ENCODE peak calls at places on chromosomes 1 and 21, in nine cellular contexts. One of them, this sample, is unnamed.

GRCh38 chr21:26461500-26461899 is 111.6 kb downstream of the CYYR1 start:
- DNase-seq in foreskin fibroblast: no peak
- DNase-seq in aorta: no peak
- DNase-seq in astrocyte of the cerebellum: no peak
- DNase-seq in psoas muscle: no peak
- DNase-seq in PC-3: peak
- DNase-seq in A549: no peak
- DNase-seq in cardiac fibroblast: no peak
- DNase-seq in WERI-Rb-1: no peak
- DNase-seq in this sample: no peak

GRCh38 chr1:231046730-231047395 is 6.8 kb upstream of the FAM89A start:
- DNase-seq in foreskin fibroblast: no peak
- DNase-seq in aorta: no peak
- DNase-seq in astrocyte of the cerebellum: no peak
- DNase-seq in psoas muscle: no peak
- DNase-seq in PC-3: no peak
- DNase-seq in A549: no peak
- DNase-seq in cardiac fibroblast: no peak
- DNase-seq in WERI-Rb-1: no peak
- DNase-seq in this sample: no peak

GRCh38 chr1:205813755-205814058 is 709 bp upstream of the SLC41A1 start:
- DNase-seq in foreskin fibroblast: peak
- DNase-seq in aorta: no peak
- DNase-seq in astrocyte of the cerebellum: no peak
- DNase-seq in psoas muscle: no peak
- DNase-seq in PC-3: peak
- DNase-seq in A549: peak
- DNase-seq in cardiac fibroblast: peak
- DNase-seq in WERI-Rb-1: no peak
- DNase-seq in this sample: peak

GRCh38 chr1:204468206-204468605 is 26.4 kb downstream of the PIK3C2B start:
- DNase-seq in foreskin fibroblast: no peak
- DNase-seq in aorta: no peak
- DNase-seq in astrocyte of the cerebellum: no peak
- DNase-seq in psoas muscle: no peak
- DNase-seq in PC-3: no peak
- DNase-seq in A549: no peak
- DNase-seq in cardiac fibroblast: no peak
- DNase-seq in WERI-Rb-1: no peak
- DNase-seq in this sample: no peak

GRCh38 chr1:186880982-186881381 is 52.2 kb downstream of the PLA2G4A start:
- DNase-seq in foreskin fibroblast: no peak
- DNase-seq in aorta: no peak
- DNase-seq in astrocyte of the cerebellum: no peak
- DNase-seq in psoas muscle: no peak
- DNase-seq in PC-3: no peak
- DNase-seq in A549: no peak
- DNase-seq in cardiac fibroblast: no peak
- DNase-seq in WERI-Rb-1: no peak
- DNase-seq in this sample: no peak

GRCh38 chr1:235935506-235936224 is 69.0 kb upstream of the LYST start:
- DNase-seq in foreskin fibroblast: no peak
- DNase-seq in aorta: no peak
- DNase-seq in astrocyte of the cerebellum: no peak
- DNase-seq in psoas muscle: no peak
- DNase-seq in PC-3: no peak
- DNase-seq in A549: no peak
- DNase-seq in cardiac fibroblast: no peak
- DNase-seq in WERI-Rb-1: no peak
- DNase-seq in this sample: no peak

GRCh38 chr1:201709564-201710295 is 119.2 kb upstream of the IPO9 start:
- DNase-seq in foreskin fibroblast: peak
- DNase-seq in aorta: peak
- DNase-seq in astrocyte of the cerebellum: no peak
- DNase-seq in psoas muscle: peak
- DNase-seq in PC-3: peak
- DNase-seq in A549: peak
- DNase-seq in cardiac fibroblast: peak
- DNase-seq in WERI-Rb-1: peak
- DNase-seq in this sample: peak

GRCh38 chr1:205664399-205665108 is 15.8 kb downstream of the SLC45A3 start:
- DNase-seq in foreskin fibroblast: no peak
- DNase-seq in aorta: no peak
- DNase-seq in astrocyte of the cerebellum: no peak
- DNase-seq in psoas muscle: no peak
- DNase-seq in PC-3: peak
- DNase-seq in A549: no peak
- DNase-seq in cardiac fibroblast: no peak
- DNase-seq in WERI-Rb-1: peak
- DNase-seq in this sample: no peak

GRCh38 chr1:224427346-224427745 is 7.3 kb downstream of the WDR26 start:
- DNase-seq in foreskin fibroblast: peak
- DNase-seq in aorta: no peak
- DNase-seq in astrocyte of the cerebellum: peak
- DNase-seq in psoas muscle: no peak
- DNase-seq in PC-3: peak
- DNase-seq in A549: no peak
- DNase-seq in cardiac fibroblast: peak
- DNase-seq in WERI-Rb-1: no peak
- DNase-seq in this sample: no peak

GRCh38 chr1:156813750-156814570 is 2.7 kb downstream of the SH2D2A start:
- DNase-seq in foreskin fibroblast: peak
- DNase-seq in aorta: peak
- DNase-seq in astrocyte of the cerebellum: no peak
- DNase-seq in psoas muscle: peak
- DNase-seq in PC-3: peak
- DNase-seq in A549: peak
- DNase-seq in cardiac fibroblast: peak
- DNase-seq in WERI-Rb-1: peak
- DNase-seq in this sample: peak
- H3K4me3 ChIP-seq in foreskin fibroblast: peak
- H3K4me3 ChIP-seq in aorta: peak
- H3K4me3 ChIP-seq in astrocyte of the cerebellum: peak
- H3K4me3 ChIP-seq in psoas muscle: peak
- H3K4me3 ChIP-seq in PC-3: peak
- H3K4me3 ChIP-seq in A549: peak
- H3K4me3 ChIP-seq in cardiac fibroblast: peak
- H3K4me3 ChIP-seq in WERI-Rb-1: peak
- H3K4me3 ChIP-seq in this sample: peak

GRCh38 chr21:31158789-31159581 is 120.7 kb upstream of the KRTAP19-8 start:
- DNase-seq in foreskin fibroblast: no peak
- DNase-seq in aorta: no peak
- DNase-seq in astrocyte of the cerebellum: no peak
- DNase-seq in psoas muscle: no peak
- DNase-seq in PC-3: no peak
- DNase-seq in A549: no peak
- DNase-seq in cardiac fibroblast: peak
- DNase-seq in WERI-Rb-1: no peak
- DNase-seq in this sample: no peak
- H3K4me3 ChIP-seq in foreskin fibroblast: no peak
- H3K4me3 ChIP-seq in aorta: no peak
- H3K4me3 ChIP-seq in astrocyte of the cerebellum: no peak
- H3K4me3 ChIP-seq in psoas muscle: no peak
- H3K4me3 ChIP-seq in PC-3: no peak
- H3K4me3 ChIP-seq in A549: no peak
- H3K4me3 ChIP-seq in cardiac fibroblast: no peak
- H3K4me3 ChIP-seq in WERI-Rb-1: no peak
- H3K4me3 ChIP-seq in this sample: no peak

GRCh38 chr1:94236021-94236491 is 1.3 kb downstream of the ARHGAP29 start:
- DNase-seq in foreskin fibroblast: no peak
- DNase-seq in aorta: no peak
- DNase-seq in astrocyte of the cerebellum: peak
- DNase-seq in psoas muscle: no peak
- DNase-seq in PC-3: peak
- DNase-seq in A549: no peak
- DNase-seq in cardiac fibroblast: peak
- DNase-seq in WERI-Rb-1: no peak
- DNase-seq in this sample: no peak
- H3K4me3 ChIP-seq in foreskin fibroblast: peak
- H3K4me3 ChIP-seq in aorta: peak
- H3K4me3 ChIP-seq in astrocyte of the cerebellum: peak
- H3K4me3 ChIP-seq in psoas muscle: peak
- H3K4me3 ChIP-seq in PC-3: peak
- H3K4me3 ChIP-seq in A549: peak
- H3K4me3 ChIP-seq in cardiac fibroblast: peak
- H3K4me3 ChIP-seq in WERI-Rb-1: no peak
- H3K4me3 ChIP-seq in this sample: no peak

DNA sequence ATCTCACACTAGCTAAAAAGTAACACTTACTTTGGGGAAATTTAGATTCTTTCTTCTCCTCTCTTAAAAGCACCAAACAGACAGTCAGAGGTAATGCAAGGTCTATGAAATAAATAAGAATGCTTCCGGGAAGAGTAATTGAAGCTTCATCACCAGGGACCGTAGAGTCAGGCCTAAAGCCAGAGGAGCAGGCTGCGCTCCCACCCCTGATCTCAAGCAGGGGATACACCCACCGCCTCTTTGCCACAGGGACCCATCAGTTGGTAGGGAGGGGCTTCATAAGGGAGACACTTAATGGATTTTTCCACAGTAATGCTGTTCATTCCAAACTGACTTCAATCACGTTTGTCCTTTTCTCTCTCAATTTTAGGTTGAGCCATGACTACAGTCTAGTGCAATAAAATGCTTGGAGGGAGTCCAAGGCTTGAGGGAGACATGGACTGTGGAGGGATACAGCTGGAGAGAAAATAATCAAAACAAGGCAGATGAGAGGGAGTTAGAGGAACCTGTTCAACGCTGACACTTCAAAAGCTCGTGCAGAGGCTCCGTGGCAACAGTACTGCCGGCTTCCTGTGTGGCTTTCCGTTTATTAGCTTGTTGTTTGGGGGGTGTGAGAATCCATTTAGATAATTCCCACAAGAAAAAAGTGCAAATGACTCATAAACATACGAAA is 111.5 kb downstream of the SEC16B start:
- DNase-seq in foreskin fibroblast: peak
- DNase-seq in aorta: no peak
- DNase-seq in astrocyte of the cerebellum: no peak
- DNase-seq in psoas muscle: no peak
- DNase-seq in PC-3: no peak
- DNase-seq in A549: no peak
- DNase-seq in cardiac fibroblast: peak
- DNase-seq in WERI-Rb-1: no peak
- DNase-seq in this sample: no peak
- H3K4me3 ChIP-seq in foreskin fibroblast: no peak
- H3K4me3 ChIP-seq in aorta: no peak
- H3K4me3 ChIP-seq in astrocyte of the cerebellum: no peak
- H3K4me3 ChIP-seq in psoas muscle: no peak
- H3K4me3 ChIP-seq in PC-3: no peak
- H3K4me3 ChIP-seq in A549: no peak
- H3K4me3 ChIP-seq in cardiac fibroblast: no peak
- H3K4me3 ChIP-seq in WERI-Rb-1: no peak
- H3K4me3 ChIP-seq in this sample: no peak

DNA sequence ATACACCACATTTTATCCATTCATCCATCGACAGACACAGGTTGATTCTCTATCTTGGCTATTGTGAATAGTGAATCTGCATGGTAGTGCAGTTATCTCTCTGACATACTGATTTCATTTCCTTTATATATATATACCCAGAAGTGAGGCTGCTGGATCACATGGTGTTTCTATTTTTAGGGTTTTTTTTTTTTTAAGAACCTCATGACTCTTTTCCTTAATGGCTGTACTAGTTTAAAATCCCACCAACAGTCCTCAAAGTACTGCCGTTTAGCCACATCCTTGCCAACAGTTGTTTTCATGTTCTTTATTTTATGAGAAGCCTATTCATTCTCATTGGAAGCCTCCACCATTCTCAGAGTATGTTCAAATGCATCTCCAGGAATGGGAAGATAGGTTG is 258.7 kb upstream of the SNX7 start:
- DNase-seq in foreskin fibroblast: no peak
- DNase-seq in aorta: no peak
- DNase-seq in astrocyte of the cerebellum: no peak
- DNase-seq in psoas muscle: no peak
- DNase-seq in PC-3: no peak
- DNase-seq in A549: no peak
- DNase-seq in cardiac fibroblast: no peak
- DNase-seq in WERI-Rb-1: no peak
- DNase-seq in this sample: no peak
- H3K4me3 ChIP-seq in foreskin fibroblast: no peak
- H3K4me3 ChIP-seq in aorta: no peak
- H3K4me3 ChIP-seq in astrocyte of the cerebellum: no peak
- H3K4me3 ChIP-seq in psoas muscle: no peak
- H3K4me3 ChIP-seq in PC-3: no peak
- H3K4me3 ChIP-seq in A549: no peak
- H3K4me3 ChIP-seq in cardiac fibroblast: no peak
- H3K4me3 ChIP-seq in WERI-Rb-1: no peak
- H3K4me3 ChIP-seq in this sample: no peak

DNA sequence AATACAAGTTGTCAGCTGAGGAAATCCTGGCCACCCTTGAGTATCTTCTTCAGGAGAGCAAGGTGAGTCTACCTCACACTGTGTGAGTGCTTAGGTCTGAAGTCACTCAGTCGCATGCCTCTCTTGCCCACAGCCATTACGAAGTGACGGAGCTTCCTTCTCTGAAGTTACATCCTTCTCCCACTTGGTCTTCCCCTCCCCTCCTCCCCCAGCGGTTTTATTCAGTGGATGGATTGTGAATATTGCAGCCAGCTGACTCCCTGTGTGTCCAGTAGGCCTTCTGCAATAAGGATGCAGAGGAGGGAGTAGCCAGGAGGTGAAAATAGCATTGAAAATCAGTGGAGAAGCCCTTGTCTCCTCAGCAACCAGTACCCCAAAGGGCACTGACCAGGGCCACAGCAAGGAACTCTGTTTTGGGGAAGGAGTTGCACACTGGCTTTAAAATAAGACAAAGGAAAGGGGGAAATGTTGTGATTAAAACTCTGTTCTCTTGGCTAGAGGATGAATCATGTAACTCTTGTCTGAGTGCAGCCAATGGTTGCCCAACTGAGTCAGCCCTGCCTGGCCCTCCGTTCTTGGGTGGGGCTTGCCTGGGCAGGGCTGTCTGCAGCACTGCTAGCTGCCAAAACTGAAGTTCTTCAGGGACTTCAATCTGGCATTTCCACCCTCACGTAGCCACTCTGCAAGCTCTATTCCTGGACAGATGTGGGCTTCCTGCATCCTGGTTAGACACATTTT is 4.4 kb downstream of the S100A10 start:
- DNase-seq in foreskin fibroblast: peak
- DNase-seq in aorta: peak
- DNase-seq in astrocyte of the cerebellum: no peak
- DNase-seq in psoas muscle: peak
- DNase-seq in PC-3: peak
- DNase-seq in A549: peak
- DNase-seq in cardiac fibroblast: peak
- DNase-seq in WERI-Rb-1: no peak
- DNase-seq in this sample: no peak
- H3K4me3 ChIP-seq in foreskin fibroblast: peak
- H3K4me3 ChIP-seq in aorta: no peak
- H3K4me3 ChIP-seq in astrocyte of the cerebellum: no peak
- H3K4me3 ChIP-seq in psoas muscle: no peak
- H3K4me3 ChIP-seq in PC-3: peak
- H3K4me3 ChIP-seq in A549: peak
- H3K4me3 ChIP-seq in cardiac fibroblast: peak
- H3K4me3 ChIP-seq in WERI-Rb-1: no peak
- H3K4me3 ChIP-seq in this sample: no peak

This sample was measured in effector memory CD4-positive, alpha-beta T cell.